ENCODE peak calls at places on chromosomes 3 and 15, in four cellular contexts. One of them, this sample, is unnamed.

GRCh38 chr3:127089487-127090145 is 103.3 kb upstream of the PRR23E start:
- DNase-seq in stimulated activated CD4-positive, alpha-beta T cell treated with anti-CD3 and anti-CD28 coated beads, Interleukin-1b, Interleukin-23, amount 100 ng/mL, for 4 hours: no peak
- DNase-seq in mucosa of descending colon: no peak
- DNase-seq in progenitor cell of endocrine pancreas: no peak
- DNase-seq in this sample: peak

GRCh38 chr3:46655271-46655670 is 38.2 kb downstream of the ALS2CL start:
- DNase-seq in progenitor cell of endocrine pancreas: no peak
- DNase-seq in mucosa of descending colon: no peak
- DNase-seq in stimulated activated CD4-positive, alpha-beta T cell treated with anti-CD3 and anti-CD28 coated beads, Interleukin-1b, Interleukin-23, amount 100 ng/mL, for 4 hours: no peak
- DNase-seq in this sample: no peak

GRCh38 chr15:53549697-53550315 is 209.7 kb downstream of the WDR72 start:
- DNase-seq in progenitor cell of endocrine pancreas: no peak
- DNase-seq in mucosa of descending colon: no peak
- DNase-seq in stimulated activated CD4-positive, alpha-beta T cell treated with anti-CD3 and anti-CD28 coated beads, Interleukin-1b, Interleukin-23, amount 100 ng/mL, for 4 hours: no peak
- DNase-seq in this sample: no peak

GRCh38 chr3:134445631-134446030 is 40.2 kb downstream of the ANAPC13 start:
- DNase-seq in progenitor cell of endocrine pancreas: no peak
- DNase-seq in stimulated activated CD4-positive, alpha-beta T cell treated with anti-CD3 and anti-CD28 coated beads, Interleukin-1b, Interleukin-23, amount 100 ng/mL, for 4 hours: no peak
- DNase-seq in mucosa of descending colon: no peak
- DNase-seq in this sample: no peak

GRCh38 chr3:175732053-175732452 is 872.9 kb downstream of the NAALADL2 start:
- DNase-seq in mucosa of descending colon: no peak
- DNase-seq in stimulated activated CD4-positive, alpha-beta T cell treated with anti-CD3 and anti-CD28 coated beads, Interleukin-1b, Interleukin-23, amount 100 ng/mL, for 4 hours: no peak
- DNase-seq in progenitor cell of endocrine pancreas: no peak
- DNase-seq in this sample: no peak

GRCh38 chr15:45728641-45729040 is 93.8 kb downstream of the SQOR start:
- DNase-seq in mucosa of descending colon: no peak
- DNase-seq in progenitor cell of endocrine pancreas: no peak
- DNase-seq in stimulated activated CD4-positive, alpha-beta T cell treated with anti-CD3 and anti-CD28 coated beads, Interleukin-1b, Interleukin-23, amount 100 ng/mL, for 4 hours: no peak
- DNase-seq in this sample: no peak

GRCh38 chr3:152656207-152657001 is 178.5 kb upstream of the P2RY1 start:
- DNase-seq in mucosa of descending colon: no peak
- DNase-seq in stimulated activated CD4-positive, alpha-beta T cell treated with anti-CD3 and anti-CD28 coated beads, Interleukin-1b, Interleukin-23, amount 100 ng/mL, for 4 hours: no peak
- DNase-seq in progenitor cell of endocrine pancreas: no peak
- DNase-seq in this sample: peak

GRCh38 chr3:14947105-14947885 is at the start of gene NR2C2:
- DNase-seq in progenitor cell of endocrine pancreas: peak
- DNase-seq in mucosa of descending colon: peak
- DNase-seq in stimulated activated CD4-positive, alpha-beta T cell treated with anti-CD3 and anti-CD28 coated beads, Interleukin-1b, Interleukin-23, amount 100 ng/mL, for 4 hours: peak
- DNase-seq in this sample: peak

GRCh38 chr15:68411735-68412134 is 20.2 kb downstream of the ITGA11 start:
- DNase-seq in progenitor cell of endocrine pancreas: no peak
- DNase-seq in stimulated activated CD4-positive, alpha-beta T cell treated with anti-CD3 and anti-CD28 coated beads, Interleukin-1b, Interleukin-23, amount 100 ng/mL, for 4 hours: no peak
- DNase-seq in mucosa of descending colon: no peak
- DNase-seq in this sample: no peak

GRCh38 chr3:194884649-194885315 is 199.1 kb downstream of the FAM43A start:
- DNase-seq in stimulated activated CD4-positive, alpha-beta T cell treated with anti-CD3 and anti-CD28 coated beads, Interleukin-1b, Interleukin-23, amount 100 ng/mL, for 4 hours: no peak
- DNase-seq in mucosa of descending colon: no peak
- DNase-seq in progenitor cell of endocrine pancreas: no peak
- DNase-seq in this sample: no peak

GRCh38 chr15:75171408-75171807 is 30.3 kb upstream of the C15orf39 start:
- DNase-seq in mucosa of descending colon: no peak
- DNase-seq in stimulated activated CD4-positive, alpha-beta T cell treated with anti-CD3 and anti-CD28 coated beads, Interleukin-1b, Interleukin-23, amount 100 ng/mL, for 4 hours: no peak
- DNase-seq in progenitor cell of endocrine pancreas: no peak
- DNase-seq in this sample: no peak

GRCh38 chr3:4504340-4505261 is 11.5 kb downstream of the ITPR1 start:
- DNase-seq in mucosa of descending colon: no peak
- DNase-seq in stimulated activated CD4-positive, alpha-beta T cell treated with anti-CD3 and anti-CD28 coated beads, Interleukin-1b, Interleukin-23, amount 100 ng/mL, for 4 hours: no peak
- DNase-seq in progenitor cell of endocrine pancreas: no peak
- DNase-seq in this sample: peak

GRCh38 chr3:11832964-11833621 is 13.6 kb downstream of the TAMM41 start:
- DNase-seq in mucosa of descending colon: no peak
- DNase-seq in progenitor cell of endocrine pancreas: no peak
- DNase-seq in stimulated activated CD4-positive, alpha-beta T cell treated with anti-CD3 and anti-CD28 coated beads, Interleukin-1b, Interleukin-23, amount 100 ng/mL, for 4 hours: no peak
- DNase-seq in this sample: no peak

GRCh38 chr3:25404569-25404968 is 23.5 kb upstream of the RARB start:
- DNase-seq in progenitor cell of endocrine pancreas: no peak
- DNase-seq in mucosa of descending colon: no peak
- DNase-seq in stimulated activated CD4-positive, alpha-beta T cell treated with anti-CD3 and anti-CD28 coated beads, Interleukin-1b, Interleukin-23, amount 100 ng/mL, for 4 hours: no peak
- DNase-seq in this sample: no peak

GRCh38 chr3:43954321-43954720 is 263.6 kb downstream of the ABHD5 start:
- DNase-seq in mucosa of descending colon: no peak
- DNase-seq in progenitor cell of endocrine pancreas: no peak
- DNase-seq in stimulated activated CD4-positive, alpha-beta T cell treated with anti-CD3 and anti-CD28 coated beads, Interleukin-1b, Interleukin-23, amount 100 ng/mL, for 4 hours: no peak
- DNase-seq in this sample: no peak

GRCh38 chr3:42043116-42043796 is 47.9 kb upstream of the TRAK1 start:
- DNase-seq in progenitor cell of endocrine pancreas: no peak
- DNase-seq in stimulated activated CD4-positive, alpha-beta T cell treated with anti-CD3 and anti-CD28 coated beads, Interleukin-1b, Interleukin-23, amount 100 ng/mL, for 4 hours: no peak
- DNase-seq in mucosa of descending colon: no peak
- DNase-seq in this sample: peak

GRCh38 chr3:122397136-122397645 is 13.2 kb downstream of the FAM162A start:
- DNase-seq in mucosa of descending colon: no peak
- DNase-seq in progenitor cell of endocrine pancreas: no peak
- DNase-seq in stimulated activated CD4-positive, alpha-beta T cell treated with anti-CD3 and anti-CD28 coated beads, Interleukin-1b, Interleukin-23, amount 100 ng/mL, for 4 hours: no peak
- DNase-seq in this sample: no peak

GRCh38 chr15:63236272-63236671 is 41.1 kb upstream of the APH1B start:
- DNase-seq in mucosa of descending colon: no peak
- DNase-seq in stimulated activated CD4-positive, alpha-beta T cell treated with anti-CD3 and anti-CD28 coated beads, Interleukin-1b, Interleukin-23, amount 100 ng/mL, for 4 hours: no peak
- DNase-seq in progenitor cell of endocrine pancreas: no peak
- DNase-seq in this sample: no peak

GRCh38 chr15:74227968-74228722 is 8.0 kb upstream of the CCDC33 start:
- DNase-seq in progenitor cell of endocrine pancreas: no peak
- DNase-seq in stimulated activated CD4-positive, alpha-beta T cell treated with anti-CD3 and anti-CD28 coated beads, Interleukin-1b, Interleukin-23, amount 100 ng/mL, for 4 hours: no peak
- DNase-seq in mucosa of descending colon: no peak
- DNase-seq in this sample: peak

GRCh38 chr15:43440721-43441281 is 52.2 kb downstream of the TP53BP1 start:
- DNase-seq in stimulated activated CD4-positive, alpha-beta T cell treated with anti-CD3 and anti-CD28 coated beads, Interleukin-1b, Interleukin-23, amount 100 ng/mL, for 4 hours: no peak
- DNase-seq in mucosa of descending colon: no peak
- DNase-seq in progenitor cell of endocrine pancreas: no peak
- DNase-seq in this sample: peak

GRCh38 chr3:119596392-119596791 is 1.3 kb upstream of the PLA1A start:
- DNase-seq in progenitor cell of endocrine pancreas: no peak
- DNase-seq in stimulated activated CD4-positive, alpha-beta T cell treated with anti-CD3 and anti-CD28 coated beads, Interleukin-1b, Interleukin-23, amount 100 ng/mL, for 4 hours: no peak
- DNase-seq in mucosa of descending colon: no peak
- DNase-seq in this sample: no peak

GRCh38 chr3:68057637-68058320 is 403.4 kb upstream of the SUCLG2 start:
- DNase-seq in stimulated activated CD4-positive, alpha-beta T cell treated with anti-CD3 and anti-CD28 coated beads, Interleukin-1b, Interleukin-23, amount 100 ng/mL, for 4 hours: peak
- DNase-seq in mucosa of descending colon: no peak
- DNase-seq in progenitor cell of endocrine pancreas: no peak
- DNase-seq in this sample: no peak

GRCh38 chr15:76058714-76059319 is 968 bp upstream of the TMEM266 start:
- DNase-seq in stimulated activated CD4-positive, alpha-beta T cell treated with anti-CD3 and anti-CD28 coated beads, Interleukin-1b, Interleukin-23, amount 100 ng/mL, for 4 hours: no peak
- DNase-seq in mucosa of descending colon: no peak
- DNase-seq in progenitor cell of endocrine pancreas: no peak
- DNase-seq in this sample: peak

GRCh38 chr3:100602506-100603444 is 6.6 kb upstream of the ADGRG7 start:
- DNase-seq in stimulated activated CD4-positive, alpha-beta T cell treated with anti-CD3 and anti-CD28 coated beads, Interleukin-1b, Interleukin-23, amount 100 ng/mL, for 4 hours: no peak
- DNase-seq in mucosa of descending colon: no peak
- DNase-seq in progenitor cell of endocrine pancreas: no peak
- DNase-seq in this sample: no peak

GRCh38 chr3:29319262-29319661 is 38.4 kb downstream of the RBMS3 start:
- DNase-seq in stimulated activated CD4-positive, alpha-beta T cell treated with anti-CD3 and anti-CD28 coated beads, Interleukin-1b, Interleukin-23, amount 100 ng/mL, for 4 hours: no peak
- DNase-seq in mucosa of descending colon: no peak
- DNase-seq in progenitor cell of endocrine pancreas: no peak
- DNase-seq in this sample: no peak

GRCh38 chr15:80978685-80979084 is 10.9 kb downstream of the MESD start:
- DNase-seq in progenitor cell of endocrine pancreas: no peak
- DNase-seq in stimulated activated CD4-positive, alpha-beta T cell treated with anti-CD3 and anti-CD28 coated beads, Interleukin-1b, Interleukin-23, amount 100 ng/mL, for 4 hours: no peak
- DNase-seq in mucosa of descending colon: no peak
- DNase-seq in this sample: no peak

GRCh38 chr15:51708013-51708412 is 26.7 kb downstream of the SCG3 start:
- DNase-seq in progenitor cell of endocrine pancreas: no peak
- DNase-seq in mucosa of descending colon: no peak
- DNase-seq in stimulated activated CD4-positive, alpha-beta T cell treated with anti-CD3 and anti-CD28 coated beads, Interleukin-1b, Interleukin-23, amount 100 ng/mL, for 4 hours: no peak
- DNase-seq in this sample: no peak